ENCODE peak calls at places on chromosomes 1 and 21, in five cellular contexts. T, O, D, R and Y are unnamed samples.

GRCh38 chr1:157852476-157852875 is 10.9 kb upstream of the CD5L start:
- DNase-seq in T (no peak), O (no peak), D (no peak), R (no peak), Y (no peak)

GRCh38 chr1:246447501-246447900 is 59.6 kb downstream of the SMYD3 start:
- DNase-seq in T (no peak), O (no peak), D (no peak), R (no peak), Y (no peak)

GRCh38 chr1:15046487-15047165 is 106.9 kb upstream of the TMEM51 start:
- DNase-seq in T (peak), O (peak), D (peak), R (peak), Y (peak)

GRCh38 chr1:198553017-198553416 is 12.5 kb upstream of the ATP6V1G3 start:
- DNase-seq in T (no peak), O (no peak), D (no peak), R (no peak), Y (no peak)

GRCh38 chr1:204288061-204288588 is 71.6 kb downstream of the PLEKHA6 start:
- DNase-seq in T (no peak), O (no peak), D (peak), R (no peak), Y (peak)

GRCh38 chr1:36109041-36109679 is 15.9 kb downstream of the COL8A2 start:
- DNase-seq in T (no peak), O (peak), D (no peak), R (no peak), Y (peak)

GRCh38 chr21:45532826-45533730 is 9.2 kb downstream of the SLC19A1 start:
- DNase-seq in T (peak), O (no peak), D (no peak), R (no peak), Y (peak)

GRCh38 chr1:76161451-76161850 is 86.9 kb downstream of the ST6GALNAC3 start:
- DNase-seq in T (no peak), O (no peak), D (no peak), R (no peak), Y (no peak)

GRCh38 chr1:43931711-43932660 is 1.6 kb upstream of the ARTN start:
- DNase-seq in T (no peak), O (no peak), D (no peak), R (no peak), Y (no peak)

GRCh38 chr1:196527941-196528340 is 80.3 kb downstream of the KCNT2 start:
- DNase-seq in T (no peak), O (no peak), D (no peak), R (no peak), Y (no peak)

GRCh38 chr21:23936224-23936623 is 1671.1 kb downstream of the MRPL39 start:
- DNase-seq in T (no peak), O (no peak), D (no peak), R (no peak), Y (no peak)

GRCh38 chr21:38619865-38620513 is 121.7 kb upstream of the ERG start:
- DNase-seq in T (no peak), O (no peak), D (no peak), R (no peak), Y (no peak)

GRCh38 chr21:15775981-15776380 is 46.2 kb downstream of the USP25 start:
- DNase-seq in T (no peak), O (no peak), D (no peak), R (no peak), Y (no peak)

GRCh38 chr1:111615874-111616715 is 3.5 kb upstream of the RAP1A start:
- DNase-seq in T (no peak), O (peak), D (no peak), R (no peak), Y (no peak)

GRCh38 chr1:15429701-15430149 is 8.5 kb upstream of the CTRC start:
- DNase-seq in T (no peak), O (no peak), D (no peak), R (no peak), Y (no peak)

GRCh38 chr1:92211166-92211565 is 6.5 kb upstream of the C1orf146 start:
- DNase-seq in T (no peak), O (no peak), D (no peak), R (no peak), Y (no peak)

GRCh38 chr1:5632226-5632625 is 360.0 kb downstream of the NPHP4 start:
- DNase-seq in T (no peak), O (peak), D (no peak), R (no peak), Y (no peak)

GRCh38 chr1:21956720-21957552 is 19.8 kb upstream of the HSPG2 start:
- DNase-seq in T (no peak), O (peak), D (no peak), R (no peak), Y (peak)

GRCh38 chr21:32336711-32337110 is 38.1 kb downstream of the MRAP start:
- DNase-seq in T (no peak), O (no peak), D (no peak), R (no peak), Y (no peak)

GRCh38 chr1:150516616-150517015 is 1.1 kb downstream of the FALEC start:
- DNase-seq in T (no peak), O (no peak), D (no peak), R (no peak), Y (no peak)